ENCODE peak calls at places on chromosomes 1 and 21, in ten cellular contexts. One of them, this sample, is unnamed.

GRCh38 chr1:234923626-234924025 is 205.0 kb downstream of the TOMM20 start:
- DNase-seq in NT2/D1: no peak
- DNase-seq in activated CD4-positive, alpha-beta T cell treated with anti-CD3 and anti-CD28 coated beads, Interleukin-2, amount 50 U/mL, for 1 hour: no peak
- DNase-seq in body of pancreas: peak
- DNase-seq in thoracic aorta: no peak
- DNase-seq in midbrain: no peak
- DNase-seq in cardiac fibroblast: no peak
- DNase-seq in stimulated activated CD4-positive, alpha-beta T cell treated with anti-CD3 and anti-CD28 coated beads, Interleukin-4, amount 100 ng/mL, for 24 hours: no peak
- DNase-seq in NCI-H1092 treated with DMSO at 0.1 percent for 48 hours: no peak
- DNase-seq in EL: no peak
- DNase-seq in this sample: no peak

GRCh38 chr1:57319165-57319564 is 104.7 kb downstream of the DAB1 start:
- DNase-seq in NT2/D1: no peak
- DNase-seq in cardiac fibroblast: no peak
- DNase-seq in thoracic aorta: no peak
- DNase-seq in body of pancreas: no peak
- DNase-seq in stimulated activated CD4-positive, alpha-beta T cell treated with anti-CD3 and anti-CD28 coated beads, Interleukin-4, amount 100 ng/mL, for 24 hours: no peak
- DNase-seq in activated CD4-positive, alpha-beta T cell treated with anti-CD3 and anti-CD28 coated beads, Interleukin-2, amount 50 U/mL, for 1 hour: no peak
- DNase-seq in EL: peak
- DNase-seq in NCI-H1092 treated with DMSO at 0.1 percent for 48 hours: no peak
- DNase-seq in midbrain: no peak
- DNase-seq in this sample: no peak

GRCh38 chr1:29786195-29786594 is 549.9 kb downstream of the PTPRU start:
- DNase-seq in stimulated activated CD4-positive, alpha-beta T cell treated with anti-CD3 and anti-CD28 coated beads, Interleukin-4, amount 100 ng/mL, for 24 hours: no peak
- DNase-seq in EL: no peak
- DNase-seq in cardiac fibroblast: no peak
- DNase-seq in NCI-H1092 treated with DMSO at 0.1 percent for 48 hours: peak
- DNase-seq in body of pancreas: no peak
- DNase-seq in thoracic aorta: no peak
- DNase-seq in activated CD4-positive, alpha-beta T cell treated with anti-CD3 and anti-CD28 coated beads, Interleukin-2, amount 50 U/mL, for 1 hour: no peak
- DNase-seq in NT2/D1: no peak
- DNase-seq in midbrain: no peak
- DNase-seq in this sample: no peak

GRCh38 chr1:187411118-187411517 is 582.4 kb downstream of the PLA2G4A start:
- DNase-seq in NT2/D1: no peak
- DNase-seq in midbrain: no peak
- DNase-seq in thoracic aorta: no peak
- DNase-seq in NCI-H1092 treated with DMSO at 0.1 percent for 48 hours: no peak
- DNase-seq in body of pancreas: no peak
- DNase-seq in cardiac fibroblast: no peak
- DNase-seq in EL: no peak
- DNase-seq in stimulated activated CD4-positive, alpha-beta T cell treated with anti-CD3 and anti-CD28 coated beads, Interleukin-4, amount 100 ng/mL, for 24 hours: no peak
- DNase-seq in activated CD4-positive, alpha-beta T cell treated with anti-CD3 and anti-CD28 coated beads, Interleukin-2, amount 50 U/mL, for 1 hour: no peak
- DNase-seq in this sample: no peak

GRCh38 chr1:226626577-226626956 is 78.0 kb downstream of the STUM start:
- DNase-seq in stimulated activated CD4-positive, alpha-beta T cell treated with anti-CD3 and anti-CD28 coated beads, Interleukin-4, amount 100 ng/mL, for 24 hours: peak
- DNase-seq in body of pancreas: peak
- DNase-seq in activated CD4-positive, alpha-beta T cell treated with anti-CD3 and anti-CD28 coated beads, Interleukin-2, amount 50 U/mL, for 1 hour: peak
- DNase-seq in NT2/D1: peak
- DNase-seq in cardiac fibroblast: peak
- DNase-seq in NCI-H1092 treated with DMSO at 0.1 percent for 48 hours: peak
- DNase-seq in midbrain: peak
- DNase-seq in EL: peak
- DNase-seq in thoracic aorta: peak
- DNase-seq in this sample: peak

GRCh38 chr1:197911172-197911856 is 5.9 kb upstream of the LHX9 start:
- DNase-seq in body of pancreas: no peak
- DNase-seq in NCI-H1092 treated with DMSO at 0.1 percent for 48 hours: peak
- DNase-seq in cardiac fibroblast: no peak
- DNase-seq in NT2/D1: no peak
- DNase-seq in thoracic aorta: no peak
- DNase-seq in activated CD4-positive, alpha-beta T cell treated with anti-CD3 and anti-CD28 coated beads, Interleukin-2, amount 50 U/mL, for 1 hour: no peak
- DNase-seq in stimulated activated CD4-positive, alpha-beta T cell treated with anti-CD3 and anti-CD28 coated beads, Interleukin-4, amount 100 ng/mL, for 24 hours: peak
- DNase-seq in midbrain: no peak
- DNase-seq in EL: peak
- DNase-seq in this sample: no peak

GRCh38 chr21:36694593-36695282 is 4.2 kb upstream of the SIM2 start:
- DNase-seq in NT2/D1: no peak
- DNase-seq in midbrain: no peak
- DNase-seq in NCI-H1092 treated with DMSO at 0.1 percent for 48 hours: no peak
- DNase-seq in thoracic aorta: no peak
- DNase-seq in cardiac fibroblast: no peak
- DNase-seq in stimulated activated CD4-positive, alpha-beta T cell treated with anti-CD3 and anti-CD28 coated beads, Interleukin-4, amount 100 ng/mL, for 24 hours: no peak
- DNase-seq in body of pancreas: no peak
- DNase-seq in activated CD4-positive, alpha-beta T cell treated with anti-CD3 and anti-CD28 coated beads, Interleukin-2, amount 50 U/mL, for 1 hour: no peak
- DNase-seq in EL: no peak
- DNase-seq in this sample: no peak

GRCh38 chr1:40267767-40268187 is 9.7 kb downstream of the ZMPSTE24 start:
- DNase-seq in NT2/D1: no peak
- DNase-seq in midbrain: no peak
- DNase-seq in stimulated activated CD4-positive, alpha-beta T cell treated with anti-CD3 and anti-CD28 coated beads, Interleukin-4, amount 100 ng/mL, for 24 hours: no peak
- DNase-seq in thoracic aorta: no peak
- DNase-seq in cardiac fibroblast: peak
- DNase-seq in body of pancreas: peak
- DNase-seq in NCI-H1092 treated with DMSO at 0.1 percent for 48 hours: no peak
- DNase-seq in EL: peak
- DNase-seq in activated CD4-positive, alpha-beta T cell treated with anti-CD3 and anti-CD28 coated beads, Interleukin-2, amount 50 U/mL, for 1 hour: no peak
- DNase-seq in this sample: no peak

GRCh38 chr1:62676606-62677356 is 11.4 kb downstream of the DOCK7 start:
- DNase-seq in EL: peak
- DNase-seq in activated CD4-positive, alpha-beta T cell treated with anti-CD3 and anti-CD28 coated beads, Interleukin-2, amount 50 U/mL, for 1 hour: no peak
- DNase-seq in midbrain: no peak
- DNase-seq in thoracic aorta: no peak
- DNase-seq in NCI-H1092 treated with DMSO at 0.1 percent for 48 hours: no peak
- DNase-seq in NT2/D1: no peak
- DNase-seq in body of pancreas: no peak
- DNase-seq in cardiac fibroblast: peak
- DNase-seq in stimulated activated CD4-positive, alpha-beta T cell treated with anti-CD3 and anti-CD28 coated beads, Interleukin-4, amount 100 ng/mL, for 24 hours: no peak
- DNase-seq in this sample: no peak

GRCh38 chr21:25171438-25171837 is 435.8 kb downstream of the MRPL39 start:
- DNase-seq in activated CD4-positive, alpha-beta T cell treated with anti-CD3 and anti-CD28 coated beads, Interleukin-2, amount 50 U/mL, for 1 hour: no peak
- DNase-seq in NT2/D1: no peak
- DNase-seq in NCI-H1092 treated with DMSO at 0.1 percent for 48 hours: no peak
- DNase-seq in thoracic aorta: no peak
- DNase-seq in stimulated activated CD4-positive, alpha-beta T cell treated with anti-CD3 and anti-CD28 coated beads, Interleukin-4, amount 100 ng/mL, for 24 hours: no peak
- DNase-seq in body of pancreas: no peak
- DNase-seq in cardiac fibroblast: peak
- DNase-seq in midbrain: no peak
- DNase-seq in EL: peak
- DNase-seq in this sample: no peak

GRCh38 chr1:12231276-12231595 is 1.4 kb downstream of the VPS13D start:
- DNase-seq in thoracic aorta: no peak
- DNase-seq in activated CD4-positive, alpha-beta T cell treated with anti-CD3 and anti-CD28 coated beads, Interleukin-2, amount 50 U/mL, for 1 hour: no peak
- DNase-seq in NT2/D1: no peak
- DNase-seq in body of pancreas: no peak
- DNase-seq in midbrain: no peak
- DNase-seq in cardiac fibroblast: peak
- DNase-seq in EL: no peak
- DNase-seq in NCI-H1092 treated with DMSO at 0.1 percent for 48 hours: no peak
- DNase-seq in stimulated activated CD4-positive, alpha-beta T cell treated with anti-CD3 and anti-CD28 coated beads, Interleukin-4, amount 100 ng/mL, for 24 hours: no peak
- DNase-seq in this sample: no peak

GRCh38 chr1:230270185-230270939 is 155.8 kb downstream of the PGBD5 start:
- DNase-seq in midbrain: no peak
- DNase-seq in cardiac fibroblast: peak
- DNase-seq in activated CD4-positive, alpha-beta T cell treated with anti-CD3 and anti-CD28 coated beads, Interleukin-2, amount 50 U/mL, for 1 hour: no peak
- DNase-seq in NT2/D1: no peak
- DNase-seq in NCI-H1092 treated with DMSO at 0.1 percent for 48 hours: peak
- DNase-seq in stimulated activated CD4-positive, alpha-beta T cell treated with anti-CD3 and anti-CD28 coated beads, Interleukin-4, amount 100 ng/mL, for 24 hours: peak
- DNase-seq in EL: no peak
- DNase-seq in body of pancreas: no peak
- DNase-seq in thoracic aorta: no peak
- DNase-seq in this sample: no peak

GRCh38 chr1:21752186-21752585 is 30.8 kb downstream of the USP48 start:
- DNase-seq in thoracic aorta: no peak
- DNase-seq in body of pancreas: no peak
- DNase-seq in EL: no peak
- DNase-seq in NCI-H1092 treated with DMSO at 0.1 percent for 48 hours: no peak
- DNase-seq in midbrain: no peak
- DNase-seq in NT2/D1: no peak
- DNase-seq in activated CD4-positive, alpha-beta T cell treated with anti-CD3 and anti-CD28 coated beads, Interleukin-2, amount 50 U/mL, for 1 hour: no peak
- DNase-seq in cardiac fibroblast: no peak
- DNase-seq in stimulated activated CD4-positive, alpha-beta T cell treated with anti-CD3 and anti-CD28 coated beads, Interleukin-4, amount 100 ng/mL, for 24 hours: no peak
- DNase-seq in this sample: no peak

GRCh38 chr1:47416319-47417128 is 439 bp downstream of the FOXE3 start:
- DNase-seq in thoracic aorta: no peak
- DNase-seq in NCI-H1092 treated with DMSO at 0.1 percent for 48 hours: peak
- DNase-seq in NT2/D1: no peak
- DNase-seq in body of pancreas: no peak
- DNase-seq in stimulated activated CD4-positive, alpha-beta T cell treated with anti-CD3 and anti-CD28 coated beads, Interleukin-4, amount 100 ng/mL, for 24 hours: no peak
- DNase-seq in cardiac fibroblast: no peak
- DNase-seq in EL: no peak
- DNase-seq in activated CD4-positive, alpha-beta T cell treated with anti-CD3 and anti-CD28 coated beads, Interleukin-2, amount 50 U/mL, for 1 hour: no peak
- DNase-seq in midbrain: no peak
- DNase-seq in this sample: no peak

GRCh38 chr1:219526074-219526473 is 86.8 kb downstream of the ZC3H11B start:
- DNase-seq in NCI-H1092 treated with DMSO at 0.1 percent for 48 hours: no peak
- DNase-seq in midbrain: no peak
- DNase-seq in thoracic aorta: no peak
- DNase-seq in NT2/D1: no peak
- DNase-seq in body of pancreas: no peak
- DNase-seq in stimulated activated CD4-positive, alpha-beta T cell treated with anti-CD3 and anti-CD28 coated beads, Interleukin-4, amount 100 ng/mL, for 24 hours: no peak
- DNase-seq in EL: no peak
- DNase-seq in activated CD4-positive, alpha-beta T cell treated with anti-CD3 and anti-CD28 coated beads, Interleukin-2, amount 50 U/mL, for 1 hour: no peak
- DNase-seq in cardiac fibroblast: no peak
- DNase-seq in this sample: no peak

GRCh38 chr21:15050588-15051377 is 14.0 kb downstream of the NRIP1 start:
- DNase-seq in cardiac fibroblast: no peak
- DNase-seq in NCI-H1092 treated with DMSO at 0.1 percent for 48 hours: no peak
- DNase-seq in midbrain: no peak
- DNase-seq in activated CD4-positive, alpha-beta T cell treated with anti-CD3 and anti-CD28 coated beads, Interleukin-2, amount 50 U/mL, for 1 hour: no peak
- DNase-seq in stimulated activated CD4-positive, alpha-beta T cell treated with anti-CD3 and anti-CD28 coated beads, Interleukin-4, amount 100 ng/mL, for 24 hours: no peak
- DNase-seq in thoracic aorta: no peak
- DNase-seq in EL: no peak
- DNase-seq in body of pancreas: no peak
- DNase-seq in NT2/D1: no peak
- DNase-seq in this sample: no peak

GRCh38 chr1:14897080-14897449 is 256.5 kb upstream of the TMEM51 start:
- DNase-seq in stimulated activated CD4-positive, alpha-beta T cell treated with anti-CD3 and anti-CD28 coated beads, Interleukin-4, amount 100 ng/mL, for 24 hours: no peak
- DNase-seq in body of pancreas: no peak
- DNase-seq in EL: peak
- DNase-seq in midbrain: no peak
- DNase-seq in thoracic aorta: no peak
- DNase-seq in activated CD4-positive, alpha-beta T cell treated with anti-CD3 and anti-CD28 coated beads, Interleukin-2, amount 50 U/mL, for 1 hour: no peak
- DNase-seq in NT2/D1: no peak
- DNase-seq in NCI-H1092 treated with DMSO at 0.1 percent for 48 hours: no peak
- DNase-seq in cardiac fibroblast: peak
- DNase-seq in this sample: no peak

GRCh38 chr1:181161170-181161870 is 72.8 kb downstream of the IER5 start:
- DNase-seq in stimulated activated CD4-positive, alpha-beta T cell treated with anti-CD3 and anti-CD28 coated beads, Interleukin-4, amount 100 ng/mL, for 24 hours: no peak
- DNase-seq in cardiac fibroblast: peak
- DNase-seq in NT2/D1: no peak
- DNase-seq in thoracic aorta: no peak
- DNase-seq in body of pancreas: no peak
- DNase-seq in activated CD4-positive, alpha-beta T cell treated with anti-CD3 and anti-CD28 coated beads, Interleukin-2, amount 50 U/mL, for 1 hour: no peak
- DNase-seq in NCI-H1092 treated with DMSO at 0.1 percent for 48 hours: no peak
- DNase-seq in midbrain: no peak
- DNase-seq in EL: no peak
- DNase-seq in this sample: no peak

GRCh38 chr1:209584186-209584776 is 767 bp downstream of the CAMK1G start:
- DNase-seq in NCI-H1092 treated with DMSO at 0.1 percent for 48 hours: no peak
- DNase-seq in midbrain: peak
- DNase-seq in EL: no peak
- DNase-seq in thoracic aorta: no peak
- DNase-seq in NT2/D1: no peak
- DNase-seq in cardiac fibroblast: no peak
- DNase-seq in stimulated activated CD4-positive, alpha-beta T cell treated with anti-CD3 and anti-CD28 coated beads, Interleukin-4, amount 100 ng/mL, for 24 hours: no peak
- DNase-seq in activated CD4-positive, alpha-beta T cell treated with anti-CD3 and anti-CD28 coated beads, Interleukin-2, amount 50 U/mL, for 1 hour: no peak
- DNase-seq in body of pancreas: no peak
- DNase-seq in this sample: no peak

GRCh38 chr1:150281221-150281757 is 1.1 kb upstream of the CIART start:
- DNase-seq in thoracic aorta: peak
- DNase-seq in body of pancreas: peak
- DNase-seq in midbrain: peak
- DNase-seq in stimulated activated CD4-positive, alpha-beta T cell treated with anti-CD3 and anti-CD28 coated beads, Interleukin-4, amount 100 ng/mL, for 24 hours: peak
- DNase-seq in activated CD4-positive, alpha-beta T cell treated with anti-CD3 and anti-CD28 coated beads, Interleukin-2, amount 50 U/mL, for 1 hour: peak
- DNase-seq in cardiac fibroblast: peak
- DNase-seq in EL: peak
- DNase-seq in NCI-H1092 treated with DMSO at 0.1 percent for 48 hours: peak
- DNase-seq in NT2/D1: peak
- DNase-seq in this sample: peak

GRCh38 chr1:155012052-155012546 is 9.5 kb downstream of the ZBTB7B start:
- DNase-seq in stimulated activated CD4-positive, alpha-beta T cell treated with anti-CD3 and anti-CD28 coated beads, Interleukin-4, amount 100 ng/mL, for 24 hours: peak
- DNase-seq in activated CD4-positive, alpha-beta T cell treated with anti-CD3 and anti-CD28 coated beads, Interleukin-2, amount 50 U/mL, for 1 hour: no peak
- DNase-seq in thoracic aorta: peak
- DNase-seq in NCI-H1092 treated with DMSO at 0.1 percent for 48 hours: peak
- DNase-seq in NT2/D1: peak
- DNase-seq in midbrain: peak
- DNase-seq in EL: no peak
- DNase-seq in cardiac fibroblast: peak
- DNase-seq in body of pancreas: peak
- DNase-seq in this sample: no peak

GRCh38 chr1:219587817-219588561 is 24.9 kb downstream of the ZC3H11B start:
- DNase-seq in body of pancreas: no peak
- DNase-seq in NT2/D1: no peak
- DNase-seq in thoracic aorta: no peak
- DNase-seq in activated CD4-positive, alpha-beta T cell treated with anti-CD3 and anti-CD28 coated beads, Interleukin-2, amount 50 U/mL, for 1 hour: no peak
- DNase-seq in midbrain: no peak
- DNase-seq in EL: peak
- DNase-seq in NCI-H1092 treated with DMSO at 0.1 percent for 48 hours: no peak
- DNase-seq in cardiac fibroblast: peak
- DNase-seq in stimulated activated CD4-positive, alpha-beta T cell treated with anti-CD3 and anti-CD28 coated beads, Interleukin-4, amount 100 ng/mL, for 24 hours: no peak
- DNase-seq in this sample: no peak

GRCh38 chr1:115727706-115728249 is 40.7 kb downstream of the CASQ2 start:
- DNase-seq in thoracic aorta: no peak
- DNase-seq in cardiac fibroblast: peak
- DNase-seq in activated CD4-positive, alpha-beta T cell treated with anti-CD3 and anti-CD28 coated beads, Interleukin-2, amount 50 U/mL, for 1 hour: no peak
- DNase-seq in NCI-H1092 treated with DMSO at 0.1 percent for 48 hours: no peak
- DNase-seq in body of pancreas: peak
- DNase-seq in midbrain: no peak
- DNase-seq in EL: peak
- DNase-seq in NT2/D1: no peak
- DNase-seq in stimulated activated CD4-positive, alpha-beta T cell treated with anti-CD3 and anti-CD28 coated beads, Interleukin-4, amount 100 ng/mL, for 24 hours: no peak
- DNase-seq in this sample: no peak

GRCh38 chr1:13832100-13832499 is 132.1 kb downstream of the PRDM2 start:
- DNase-seq in body of pancreas: no peak
- DNase-seq in NCI-H1092 treated with DMSO at 0.1 percent for 48 hours: peak
- DNase-seq in NT2/D1: no peak
- DNase-seq in activated CD4-positive, alpha-beta T cell treated with anti-CD3 and anti-CD28 coated beads, Interleukin-2, amount 50 U/mL, for 1 hour: no peak
- DNase-seq in stimulated activated CD4-positive, alpha-beta T cell treated with anti-CD3 and anti-CD28 coated beads, Interleukin-4, amount 100 ng/mL, for 24 hours: no peak
- DNase-seq in EL: no peak
- DNase-seq in thoracic aorta: no peak
- DNase-seq in cardiac fibroblast: no peak
- DNase-seq in midbrain: no peak
- DNase-seq in this sample: no peak

GRCh38 chr21:34671891-34672290 is 3.1 kb downstream of the CLIC6 start:
- DNase-seq in body of pancreas: no peak
- DNase-seq in thoracic aorta: no peak
- DNase-seq in EL: no peak
- DNase-seq in NT2/D1: no peak
- DNase-seq in cardiac fibroblast: no peak
- DNase-seq in stimulated activated CD4-positive, alpha-beta T cell treated with anti-CD3 and anti-CD28 coated beads, Interleukin-4, amount 100 ng/mL, for 24 hours: no peak
- DNase-seq in NCI-H1092 treated with DMSO at 0.1 percent for 48 hours: no peak
- DNase-seq in activated CD4-positive, alpha-beta T cell treated with anti-CD3 and anti-CD28 coated beads, Interleukin-2, amount 50 U/mL, for 1 hour: no peak
- DNase-seq in midbrain: no peak
- DNase-seq in this sample: no peak

GRCh38 chr1:154744352-154744751 is 125.7 kb downstream of the KCNN3 start:
- DNase-seq in NT2/D1: no peak
- DNase-seq in thoracic aorta: no peak
- DNase-seq in body of pancreas: no peak
- DNase-seq in activated CD4-positive, alpha-beta T cell treated with anti-CD3 and anti-CD28 coated beads, Interleukin-2, amount 50 U/mL, for 1 hour: no peak
- DNase-seq in EL: no peak
- DNase-seq in stimulated activated CD4-positive, alpha-beta T cell treated with anti-CD3 and anti-CD28 coated beads, Interleukin-4, amount 100 ng/mL, for 24 hours: no peak
- DNase-seq in cardiac fibroblast: no peak
- DNase-seq in midbrain: peak
- DNase-seq in NCI-H1092 treated with DMSO at 0.1 percent for 48 hours: no peak
- DNase-seq in this sample: no peak

GRCh38 chr1:174742805-174743653 is 256.7 kb upstream of the CACYBP start:
- DNase-seq in stimulated activated CD4-positive, alpha-beta T cell treated with anti-CD3 and anti-CD28 coated beads, Interleukin-4, amount 100 ng/mL, for 24 hours: no peak
- DNase-seq in activated CD4-positive, alpha-beta T cell treated with anti-CD3 and anti-CD28 coated beads, Interleukin-2, amount 50 U/mL, for 1 hour: no peak
- DNase-seq in cardiac fibroblast: peak
- DNase-seq in NCI-H1092 treated with DMSO at 0.1 percent for 48 hours: no peak
- DNase-seq in thoracic aorta: no peak
- DNase-seq in NT2/D1: no peak
- DNase-seq in EL: peak
- DNase-seq in body of pancreas: no peak
- DNase-seq in midbrain: no peak
- DNase-seq in this sample: no peak

GRCh38 chr1:158246650-158247049 is 7.6 kb upstream of the CD1A start:
- DNase-seq in body of pancreas: no peak
- DNase-seq in EL: no peak
- DNase-seq in thoracic aorta: no peak
- DNase-seq in stimulated activated CD4-positive, alpha-beta T cell treated with anti-CD3 and anti-CD28 coated beads, Interleukin-4, amount 100 ng/mL, for 24 hours: no peak
- DNase-seq in NT2/D1: no peak
- DNase-seq in midbrain: no peak
- DNase-seq in NCI-H1092 treated with DMSO at 0.1 percent for 48 hours: no peak
- DNase-seq in cardiac fibroblast: peak
- DNase-seq in activated CD4-positive, alpha-beta T cell treated with anti-CD3 and anti-CD28 coated beads, Interleukin-2, amount 50 U/mL, for 1 hour: no peak
- DNase-seq in this sample: peak

This sample was measured in CD4-positive, alpha-beta memory T cell.